ENCODE peak calls at places on chromosomes 2 and 18, in seven cellular contexts. C, J, U, N, V, T and B are unnamed samples.
A peak's percentile ranks its signal among the peaks of the same experiment; 100 is the strongest.

GRCh38 chr2:29100564-29100963 is 14.7 kb upstream of the CLIP4 start:
- DNase-seq in T (no peak), C (no peak), J (no peak), N (no peak), U (no peak), V (no peak), B (no peak)

GRCh38 chr18:9758624-9759075 is 50.5 kb downstream of the RAB31 start:
- DNase-seq in T (no peak), U (no peak), J (no peak), V (no peak), C (no peak), N (no peak), B (peak; percentile 61)

GRCh38 chr2:96775160-96775559 is 14.5 kb downstream of the CNNM4 start:
- DNase-seq in V (no peak), C (no peak), J (no peak), T (no peak), N (no peak), U (no peak), B (no peak)

GRCh38 chr2:127176371-127177311 is 43.5 kb downstream of the CYP27C1 start:
- DNase-seq in U (no peak), J (no peak), N (no peak), T (no peak), V (peak; percentile 36), C (no peak), B (no peak)

GRCh38 chr2:6143812-6144211 is 451.6 kb downstream of the SOX11 start:
- DNase-seq in J (no peak), V (no peak), N (no peak), C (no peak), U (no peak), T (no peak), B (no peak)

GRCh38 chr2:197851451-197851850 is 47.1 kb downstream of the PLCL1 start:
- DNase-seq in T (no peak), N (no peak), J (no peak), V (no peak), U (no peak), C (no peak), B (peak; percentile 51)

GRCh38 chr2:233037078-233037477 is 4.6 kb downstream of the NEU2 start:
- DNase-seq in N (peak; percentile 60), V (no peak), T (peak; percentile 41), C (no peak), J (no peak), U (no peak), B (no peak)

GRCh38 chr18:51447943-51448342 is 250.5 kb upstream of the MEX3C start:
- DNase-seq in C (no peak), J (no peak), U (no peak), N (no peak), V (no peak), T (no peak), B (no peak)

GRCh38 chr18:54392621-54393023 is 34.9 kb downstream of the C18orf54 start:
- DNase-seq in N (peak; percentile 74), J (no peak), T (peak; percentile 29), V (no peak), U (peak; percentile 34), C (no peak), B (peak; percentile 63)

GRCh38 chr2:231394201-231395141 is 1.0 kb upstream of the B3GNT7 start:
- DNase-seq in C (no peak), V (no peak), N (peak; percentile 19), J (no peak), T (no peak), U (peak; percentile 88), B (no peak)

GRCh38 chr2:44753552-44754285 is 187.8 kb upstream of the SIX3 start:
- DNase-seq in C (no peak), V (no peak), U (no peak), T (peak; percentile 61), N (no peak), J (no peak), B (peak; percentile 4)

GRCh38 chr2:104733544-104733943 is 120.4 kb upstream of the POU3F3 start:
- DNase-seq in N (peak; percentile 20), V (no peak), U (no peak), J (no peak), T (no peak), C (no peak), B (peak; percentile 35)

GRCh38 chr18:72727776-72728175 is 140.0 kb downstream of the NETO1 start:
- DNase-seq in T (no peak), U (no peak), V (no peak), C (no peak), J (no peak), N (peak; percentile 74), B (no peak)

GRCh38 chr2:176542456-176542855 is 273.2 kb downstream of the MTX2 start:
- DNase-seq in J (no peak), V (no peak), U (no peak), N (no peak), T (no peak), C (no peak), B (no peak)

GRCh38 chr2:83022631-83023210 is 1436.4 kb downstream of the SUCLG1 start:
- DNase-seq in J (no peak), T (peak; percentile 4), V (no peak), U (no peak), N (peak; percentile 40), C (no peak), B (no peak)

GRCh38 chr2:84888401-84889276 is 7.8 kb upstream of the TRABD2A start:
- DNase-seq in N (peak; percentile 38), T (peak; percentile 76), J (no peak), C (no peak), V (no peak), U (peak; percentile 76), B (peak; percentile 81)

GRCh38 chr2:171864357-171864985 is 29.6 kb downstream of the SLC25A12 start:
- DNase-seq in N (peak; percentile 71), J (no peak), U (no peak), C (no peak), V (no peak), T (no peak), B (peak; percentile 71)

GRCh38 chr2:18373664-18374063 is 186.8 kb downstream of the RDH14 start:
- DNase-seq in V (no peak), U (no peak), N (no peak), J (no peak), T (peak; percentile 95), C (no peak), B (no peak)

GRCh38 chr18:74456409-74457042 is 582 bp downstream of the DIPK1C start:
- DNase-seq in U (no peak), C (no peak), V (peak; percentile 31), T (no peak), N (no peak), J (no peak), B (no peak)

GRCh38 chr18:24704921-24705620 is 244.6 kb downstream of the HRH4 start:
- DNase-seq in N (no peak), V (no peak), J (no peak), C (no peak), U (no peak), T (peak; percentile 26), B (no peak)

GRCh38 chr2:72038524-72038923 is 109.1 kb downstream of the CYP26B1 start:
- DNase-seq in U (no peak), T (no peak), N (no peak), V (no peak), J (no peak), C (no peak), B (no peak)

GRCh38 chr18:76274470-76275289 is 220.4 kb downstream of the ZNF516 start:
- DNase-seq in C (no peak), T (no peak), J (no peak), V (peak; percentile 20), U (no peak), N (no peak), B (no peak)

GRCh38 chr18:12884521-12885323 is 685 bp upstream of the PTPN2 start:
- DNase-seq in V (no peak), C (no peak), J (no peak), U (peak; percentile 77), N (no peak), T (no peak), B (no peak)

GRCh38 chr2:16197504-16198147 is 257.3 kb downstream of the MYCN start:
- DNase-seq in C (no peak), U (no peak), J (no peak), T (no peak), V (no peak), N (no peak), B (no peak)

GRCh38 chr2:25349397-25349796 is 7.7 kb upstream of the DNMT3A start:
- DNase-seq in T (peak; percentile 69), V (no peak), N (peak; percentile 61), C (no peak), U (peak; percentile 90), J (no peak), B (no peak)

GRCh38 chr2:3692375-3692774 is 11.0 kb upstream of the DCDC2C start:
- DNase-seq in C (no peak), V (no peak), N (peak; percentile 48), U (peak; percentile 84), T (no peak), J (no peak), B (peak; percentile 30)

GRCh38 chr2:211568439-211568838 is 970.2 kb downstream of the ERBB4 start:
- DNase-seq in U (no peak), T (no peak), N (no peak), C (no peak), J (no peak), V (no peak), B (no peak)

GRCh38 chr2:222423632-222424280 is 587 bp upstream of the SGPP2 start:
- DNase-seq in J (peak; percentile 24), C (no peak), U (no peak), T (no peak), N (peak; percentile 68), V (no peak), B (no peak)

GRCh38 chr18:77765468-77765867 is 515.8 kb downstream of the GALR1 start:
- DNase-seq in C (no peak), V (no peak), U (no peak), J (no peak), N (peak; percentile 24), T (no peak), B (peak; percentile 24)

GRCh38 chr18:51330148-51330547 is 132.7 kb upstream of the MEX3C start:
- DNase-seq in N (peak; percentile 91), J (no peak), U (no peak), C (no peak), V (no peak), T (peak; percentile 7), B (no peak)

GRCh38 chr18:13220326-13220991 is 1.9 kb downstream of the LDLRAD4 start:
- DNase-seq in V (peak; percentile 36), N (no peak), T (peak; percentile 49), C (no peak), J (no peak), U (no peak), B (peak; percentile 59)

GRCh38 chr2:165406053-165406628 is 63.4 kb upstream of the CSRNP3 start:
- DNase-seq in C (no peak), N (peak; percentile 68), U (no peak), J (no peak), V (no peak), T (peak; percentile 24), B (no peak)

GRCh38 chr2:235194351-235194750 is 242.5 kb downstream of the SH3BP4 start:
- DNase-seq in N (no peak), V (no peak), C (no peak), U (no peak), J (no peak), T (no peak), B (no peak)